ENCODE peak calls at places on chromosomes 4 and X, in ten cellular contexts. H, J, M, B, W, I, V, L, X and U are unnamed samples.

GRCh38 chrX:154058207-154058997 is 38.7 kb upstream of the IRAK1 start:
- DNase-seq in H (no peak), J (no peak), M (no peak), B (no peak), W (no peak), I (no peak), V (no peak), L (no peak), X (no peak), U (no peak)

GRCh38 chr4:102129810-102130209 is 215.5 kb downstream of the SLC39A8 start:
- DNase-seq in H (no peak), J (no peak), M (no peak), B (no peak), W (no peak), I (no peak), V (no peak), L (no peak), X (no peak), U (no peak)

GRCh38 chrX:1086444-1087409 is 125.7 kb downstream of the CRLF2 start:
- DNase-seq in H (no peak), J (no peak), M (no peak), B (no peak), W (no peak), I (no peak), V (no peak), L (no peak), X (no peak), U (no peak)

GRCh38 chr4:128393111-128393704 is 105.6 kb upstream of the PGRMC2 start:
- DNase-seq in H (no peak), J (peak; percentile 95), M (no peak), B (peak; percentile 55), W (no peak), I (no peak), V (no peak), L (peak; percentile 9), X (no peak), U (no peak)

GRCh38 chr4:180823116-180823515 is 1420.1 kb upstream of the TENM3 start:
- DNase-seq in H (no peak), J (no peak), M (no peak), B (no peak), W (no peak), I (no peak), V (no peak), L (no peak), X (no peak), U (no peak)

GRCh38 chr4:75724867-75725724 is 719 bp downstream of the USO1 start:
- DNase-seq in H (peak; percentile 33), J (peak; percentile 80), M (peak; percentile 81), B (peak; percentile 92), W (peak; percentile 36), I (peak; percentile 61), V (peak; percentile 64), L (peak; percentile 15), X (peak; percentile 66), U (peak; percentile 92)

GRCh38 chr4:174204194-174204831 is 79.2 kb downstream of the FBXO8 start:
- DNase-seq in H (no peak), J (no peak), M (no peak), B (no peak), W (no peak), I (no peak), V (no peak), L (no peak), X (no peak), U (no peak)

GRCh38 chr4:40327340-40327739 is 7.8 kb upstream of the CHRNA9 start:
- DNase-seq in H (no peak), J (peak; percentile 89), M (no peak), B (no peak), W (no peak), I (no peak), V (no peak), L (no peak), X (no peak), U (no peak)

GRCh38 chr4:48913346-48913745 is 6.8 kb upstream of the OCIAD2 start:
- DNase-seq in H (no peak), J (peak; percentile 39), M (peak; percentile 54), B (peak; percentile 90), W (no peak), I (peak; percentile 36), V (no peak), L (no peak), X (no peak), U (no peak)

GRCh38 chr4:25970691-25971427 is 56.8 kb downstream of the SMIM20 start:
- DNase-seq in H (no peak), J (no peak), M (no peak), B (no peak), W (no peak), I (no peak), V (no peak), L (no peak), X (peak; percentile 16), U (no peak)

GRCh38 chr4:82241534-82241933 is 132.3 kb downstream of the HNRNPD start:
- DNase-seq in H (no peak), J (no peak), M (no peak), B (no peak), W (no peak), I (no peak), V (no peak), L (no peak), X (no peak), U (no peak)

GRCh38 chrX:50941638-50942037 is 31.1 kb downstream of the BMP15 start:
- DNase-seq in H (no peak), J (peak; percentile 73), M (peak; percentile 5), B (peak; percentile 7), W (no peak), I (no peak), V (no peak), L (no peak), X (no peak), U (peak; percentile 15)

GRCh38 chr4:77001907-77002306 is 52.4 kb downstream of the SEPTIN11 start:
- DNase-seq in H (no peak), J (no peak), M (no peak), B (peak; percentile 76), W (no peak), I (no peak), V (no peak), L (no peak), X (no peak), U (no peak)

GRCh38 chrX:87517571-87518141 is at the start of gene KLHL4:
- DNase-seq in H (no peak), J (no peak), M (no peak), B (peak; percentile 5), W (no peak), I (peak; percentile 41), V (no peak), L (no peak), X (no peak), U (no peak)

GRCh38 chrX:56066016-56066415 is 166.1 kb upstream of the KLF8 start:
- DNase-seq in H (peak; percentile 19), J (no peak), M (no peak), B (no peak), W (no peak), I (no peak), V (no peak), L (no peak), X (no peak), U (no peak)

GRCh38 chrX:23732704-23733103 is 10.4 kb downstream of the ACOT9 start:
- DNase-seq in H (no peak), J (no peak), M (no peak), B (no peak), W (no peak), I (no peak), V (no peak), L (no peak), X (no peak), U (no peak)

GRCh38 chr4:66974665-66975064 is 570.6 kb downstream of the CENPC start:
- DNase-seq in H (no peak), J (no peak), M (no peak), B (no peak), W (no peak), I (no peak), V (no peak), L (no peak), X (no peak), U (no peak)

GRCh38 chr4:5664778-5665177 is 43.6 kb downstream of the EVC2 start:
- DNase-seq in H (no peak), J (no peak), M (no peak), B (no peak), W (no peak), I (no peak), V (no peak), L (no peak), X (no peak), U (no peak)